ENCODE peak calls at places on chromosomes 3 and 15, in six cellular contexts. One of them, this sample, is unnamed.

GRCh38 chr3:153295906-153296305 is 133.9 kb downstream of the RAP2B start:
- DNase-seq in NCI-H510A treated with DMSO at 0.1 percent for 48 hours: no peak
- DNase-seq in pancreas: no peak
- DNase-seq in Peyer's patch: no peak
- DNase-seq in RPMI8226: no peak
- DNase-seq in left ventricle myocardium inferior: no peak
- DNase-seq in this sample: no peak

GRCh38 chr3:183481582-183481981 is 53.2 kb upstream of the MCF2L2 start:
- DNase-seq in Peyer's patch: no peak
- DNase-seq in RPMI8226: no peak
- DNase-seq in left ventricle myocardium inferior: no peak
- DNase-seq in pancreas: no peak
- DNase-seq in NCI-H510A treated with DMSO at 0.1 percent for 48 hours: no peak
- DNase-seq in this sample: no peak

GRCh38 chr3:40523781-40524180 is 979 bp upstream of the ZNF621 start:
- DNase-seq in RPMI8226: no peak
- DNase-seq in NCI-H510A treated with DMSO at 0.1 percent for 48 hours: peak; percentile 23
- DNase-seq in left ventricle myocardium inferior: no peak
- DNase-seq in Peyer's patch: no peak
- DNase-seq in pancreas: no peak
- DNase-seq in this sample: no peak

GRCh38 chr3:196753201-196753600 is 13.5 kb downstream of the PAK2 start:
- DNase-seq in NCI-H510A treated with DMSO at 0.1 percent for 48 hours: no peak
- DNase-seq in Peyer's patch: no peak
- DNase-seq in left ventricle myocardium inferior: no peak
- DNase-seq in RPMI8226: no peak
- DNase-seq in pancreas: no peak
- DNase-seq in this sample: no peak

GRCh38 chr3:133376805-133377204 is 23.1 kb upstream of the BFSP2 start:
- DNase-seq in pancreas: no peak
- DNase-seq in NCI-H510A treated with DMSO at 0.1 percent for 48 hours: no peak
- DNase-seq in RPMI8226: no peak
- DNase-seq in left ventricle myocardium inferior: no peak
- DNase-seq in Peyer's patch: no peak
- DNase-seq in this sample: no peak

GRCh38 chr15:73346735-73347312 is 21.9 kb downstream of the HCN4 start:
- DNase-seq in Peyer's patch: no peak
- DNase-seq in RPMI8226: peak; percentile 88
- DNase-seq in left ventricle myocardium inferior: peak; percentile 61
- DNase-seq in NCI-H510A treated with DMSO at 0.1 percent for 48 hours: no peak
- DNase-seq in pancreas: peak; percentile 61
- DNase-seq in this sample: no peak

GRCh38 chr15:39665629-39666245 is 84.9 kb downstream of the THBS1 start:
- DNase-seq in RPMI8226: no peak
- DNase-seq in Peyer's patch: no peak
- DNase-seq in NCI-H510A treated with DMSO at 0.1 percent for 48 hours: no peak
- DNase-seq in left ventricle myocardium inferior: no peak
- DNase-seq in pancreas: no peak
- DNase-seq in this sample: no peak

GRCh38 chr15:100710213-100710612 is 107.8 kb downstream of the ASB7 start:
- DNase-seq in pancreas: no peak
- DNase-seq in left ventricle myocardium inferior: no peak
- DNase-seq in RPMI8226: no peak
- DNase-seq in Peyer's patch: no peak
- DNase-seq in NCI-H510A treated with DMSO at 0.1 percent for 48 hours: no peak
- DNase-seq in this sample: no peak

GRCh38 chr15:78840661-78841060 is 29.4 kb upstream of the ADAMTS7 start:
- DNase-seq in NCI-H510A treated with DMSO at 0.1 percent for 48 hours: no peak
- DNase-seq in Peyer's patch: no peak
- DNase-seq in left ventricle myocardium inferior: no peak
- DNase-seq in pancreas: no peak
- DNase-seq in RPMI8226: peak; percentile 12
- DNase-seq in this sample: peak; percentile 46

GRCh38 chr15:41746802-41747201 is 27.5 kb upstream of the MAPKBP1 start:
- DNase-seq in NCI-H510A treated with DMSO at 0.1 percent for 48 hours: no peak
- DNase-seq in RPMI8226: no peak
- DNase-seq in left ventricle myocardium inferior: no peak
- DNase-seq in pancreas: no peak
- DNase-seq in Peyer's patch: no peak
- DNase-seq in this sample: no peak

This sample was measured in tibial artery.